ENCODE peak calls at places on chromosomes 1 and 21, in five cellular contexts. Z is suprapubic skin, X is ovary, T is A549, D is transverse colon. U is an unnamed sample.

GRCh38 chr1:156623946-156624813 is 5.0 kb downstream of the HAPLN2 start:
- DNase-seq in Z (no peak), X (peak), T (peak), D (peak), U (no peak)

GRCh38 chr21:29674343-29674742 is 265.5 kb downstream of the GRIK1 start:
- DNase-seq in Z (no peak), X (no peak), T (no peak), D (no peak), U (no peak)

GRCh38 chr1:2590233-2591141 is 3.9 kb downstream of the PRXL2B start:
- DNase-seq in Z (no peak), X (peak), T (no peak), D (no peak), U (no peak)

GRCh38 chr1:206905295-206906164 is 8.3 kb downstream of the IL24 start:
- DNase-seq in Z (peak), X (no peak), T (peak), D (no peak), U (no peak)

GRCh38 chr1:212606734-212607205 is 1.8 kb upstream of the ATF3 start:
- DNase-seq in Z (peak), X (peak), T (no peak), D (peak), U (no peak)

GRCh38 chr1:5949074-5949760 is 43.0 kb downstream of the NPHP4 start:
- DNase-seq in Z (no peak), X (no peak), T (peak), D (no peak), U (no peak)

GRCh38 chr1:244970236-244970652 is 105.9 kb upstream of the HNRNPU start:
- DNase-seq in Z (peak), X (peak), T (no peak), D (no peak), U (peak)

GRCh38 chr1:152244576-152244975 is 20.6 kb upstream of the HRNR start:
- DNase-seq in Z (no peak), X (no peak), T (no peak), D (no peak), U (no peak)

GRCh38 chr21:44263768-44264167 is 2.1 kb upstream of the DNMT3L start:
- DNase-seq in Z (no peak), X (no peak), T (no peak), D (no peak), U (no peak)

GRCh38 chr1:213094446-213094845 is 43.4 kb downstream of the RPS6KC1 start:
- DNase-seq in Z (no peak), X (no peak), T (no peak), D (no peak), U (no peak)

GRCh38 chr1:206672844-206673758 is 11.6 kb upstream of the MAPKAPK2 start:
- DNase-seq in Z (no peak), X (no peak), T (no peak), D (no peak), U (no peak)

GRCh38 chr1:232630047-232630893 is at the start of gene SIPA1L2:
- DNase-seq in Z (peak), X (peak), T (peak), D (peak), U (peak)

GRCh38 chr1:10793129-10793651 is 3.3 kb downstream of the CASZ1 start:
- DNase-seq in Z (no peak), X (no peak), T (no peak), D (peak), U (no peak)

GRCh38 chr1:232773752-232774151 is 31.5 kb upstream of the MAP10 start:
- DNase-seq in Z (no peak), X (no peak), T (no peak), D (no peak), U (no peak)

GRCh38 chr1:55289614-55290013 is 74.5 kb upstream of the USP24 start:
- DNase-seq in Z (no peak), X (no peak), T (no peak), D (no peak), U (no peak)

GRCh38 chr1:180616441-180616840 is 15.4 kb upstream of the XPR1 start:
- DNase-seq in Z (no peak), X (no peak), T (no peak), D (no peak), U (no peak)

GRCh38 chr1:30649321-30649991 is 73.9 kb downstream of the MATN1 start:
- DNase-seq in Z (no peak), X (no peak), T (no peak), D (no peak), U (no peak)

GRCh38 chr1:40712405-40712944 is 21.0 kb downstream of the NFYC start:
- DNase-seq in Z (no peak), X (no peak), T (no peak), D (no peak), U (no peak)

DNA sequence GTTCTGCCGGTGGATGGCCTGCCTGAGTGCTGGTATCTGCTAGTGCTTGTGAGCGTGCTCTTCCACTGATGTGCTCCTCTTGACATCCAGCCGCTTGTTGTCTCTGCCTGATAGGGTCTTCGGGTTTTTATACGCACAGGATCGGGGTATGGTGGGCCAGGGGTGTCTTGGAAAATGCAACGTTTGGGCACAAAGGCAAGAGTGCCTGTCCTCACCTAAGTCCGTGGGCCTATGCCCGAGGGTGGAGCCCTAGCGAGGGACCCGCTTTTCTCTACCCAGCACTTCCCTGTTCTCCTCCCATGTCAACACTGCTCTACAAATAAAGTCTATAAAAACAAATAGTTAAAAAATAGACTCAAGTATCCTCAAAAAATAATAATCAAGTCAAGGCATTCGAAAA is 1007.8 kb downstream of the PLA2G4A start:
- DNase-seq in Z (no peak), X (no peak), T (no peak), D (no peak), U (no peak)
- TF ChIP-seq EP300 in Z (no peak), X (no peak), T (no peak), D (no peak), U (no peak)

DNA sequence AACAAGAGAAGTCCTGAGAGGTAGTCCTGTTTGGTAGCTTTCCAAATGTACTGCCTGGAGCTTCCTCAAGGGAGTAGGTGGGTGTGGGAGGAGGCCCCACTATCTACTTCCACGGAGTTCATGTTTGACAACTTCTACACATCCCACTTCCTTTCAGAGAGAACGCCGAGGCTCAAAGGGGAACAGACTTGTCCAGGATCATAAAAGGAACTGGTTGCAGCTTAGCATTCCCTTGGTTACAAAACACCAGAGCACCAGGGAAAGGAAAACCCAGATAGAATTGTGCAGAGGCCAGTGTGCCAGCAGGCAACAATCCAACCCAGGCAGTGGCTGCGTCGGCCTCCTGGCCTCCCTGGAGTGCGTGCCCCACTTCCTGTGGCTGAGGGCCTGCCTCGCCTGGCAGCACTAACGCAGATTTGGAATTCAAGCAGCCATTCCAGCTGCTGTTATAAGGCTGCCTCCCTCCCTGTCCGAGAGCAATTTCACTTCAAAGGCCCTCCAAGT is 4.2 kb upstream of the RAP1GAP start:
- DNase-seq in Z (peak), X (peak), T (no peak), D (peak), U (no peak)
- TF ChIP-seq POLR2A in Z (no peak), X (no peak), T (no peak), D (no peak), U (no peak)

GRCh38 chr1:79711001-79711431 is 704.5 kb upstream of the ADGRL4 start:
- DNase-seq in Z (no peak), X (no peak), T (no peak), D (no peak), U (no peak)

GRCh38 chr1:79714664-79715063 is 708.1 kb upstream of the ADGRL4 start:
- DNase-seq in Z (no peak), X (no peak), T (no peak), D (no peak), U (no peak)

DNA sequence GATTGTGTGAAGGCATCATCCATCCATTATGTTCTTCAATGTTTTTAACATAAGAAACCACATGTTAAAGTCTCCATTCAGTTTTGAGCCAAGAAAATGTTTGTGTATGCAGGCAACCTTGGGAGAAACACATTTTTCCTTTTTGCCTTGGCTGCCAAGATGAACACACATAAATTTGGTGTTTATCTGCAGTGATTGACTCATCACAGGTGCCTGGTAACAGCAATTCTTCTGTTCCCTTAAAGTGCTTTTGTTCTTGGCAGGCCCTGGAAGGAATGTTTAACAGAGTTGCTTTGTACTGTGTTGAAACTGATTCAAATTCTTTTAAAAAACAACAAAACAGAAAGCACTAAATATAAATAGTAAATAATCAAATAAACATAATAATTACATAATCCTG is 710.0 kb upstream of the ADGRL4 start:
- DNase-seq in Z (no peak), X (no peak), T (no peak), D (no peak), U (no peak)
- TF ChIP-seq EP300 in Z (no peak), X (no peak), T (no peak), D (no peak), U (no peak)

GRCh38 chr1:12417389-12417788 is 187.6 kb downstream of the VPS13D start:
- DNase-seq in Z (no peak), X (no peak), T (no peak), D (no peak), U (no peak)
- TF ChIP-seq POLR2A in Z (no peak), X (no peak), T (no peak), D (no peak), U (no peak)